ENCODE peak calls at places on chromosome 4, in four cellular contexts. S is choroid plexus epithelial cell, H is foreskin fibroblast, J is GM23338. B is an unnamed sample.

GRCh38 chr4:69707807-69708206 is 52.6 kb downstream of the SULT1B1 start:
- DNase-seq in J (no peak), S (no peak), H (no peak), B (no peak)

GRCh38 chr4:118388621-118389020 is 35.8 kb upstream of the PRSS12 start:
- DNase-seq in S (no peak), H (no peak), J (no peak), B (no peak)

GRCh38 chr4:94711635-94712034 is 46.1 kb upstream of the BMPR1B start:
- DNase-seq in J (no peak), S (peak; percentile 18), H (no peak), B (no peak)

GRCh38 chr4:4673070-4673469 is 131.2 kb upstream of the STX18 start:
- DNase-seq in S (no peak), J (peak; percentile 99), H (no peak), B (peak; percentile 44)

GRCh38 chr4:24686866-24687672 is 102.7 kb upstream of the DHX15 start:
- DNase-seq in J (peak; percentile 78), H (peak; percentile 2), S (peak; percentile 26), B (peak; percentile 11)

GRCh38 chr4:15901996-15902395 is 36.5 kb downstream of the FGFBP1 start:
- DNase-seq in J (no peak), H (no peak), S (no peak), B (no peak)

GRCh38 chr4:70778888-70779422 is 57.2 kb downstream of the RUFY3 start:
- DNase-seq in H (no peak), S (peak; percentile 90), J (no peak), B (peak; percentile 55)

GRCh38 chr4:6633091-6633906 is 7.2 kb upstream of the MRFAP1 start:
- DNase-seq in H (no peak), S (peak; percentile 75), J (peak; percentile 34), B (peak; percentile 80)

GRCh38 chr4:74217365-74217764 is 59.4 kb downstream of the MTHFD2L start:
- DNase-seq in J (no peak), S (peak; percentile 69), H (no peak), B (peak; percentile 50)

DNA sequence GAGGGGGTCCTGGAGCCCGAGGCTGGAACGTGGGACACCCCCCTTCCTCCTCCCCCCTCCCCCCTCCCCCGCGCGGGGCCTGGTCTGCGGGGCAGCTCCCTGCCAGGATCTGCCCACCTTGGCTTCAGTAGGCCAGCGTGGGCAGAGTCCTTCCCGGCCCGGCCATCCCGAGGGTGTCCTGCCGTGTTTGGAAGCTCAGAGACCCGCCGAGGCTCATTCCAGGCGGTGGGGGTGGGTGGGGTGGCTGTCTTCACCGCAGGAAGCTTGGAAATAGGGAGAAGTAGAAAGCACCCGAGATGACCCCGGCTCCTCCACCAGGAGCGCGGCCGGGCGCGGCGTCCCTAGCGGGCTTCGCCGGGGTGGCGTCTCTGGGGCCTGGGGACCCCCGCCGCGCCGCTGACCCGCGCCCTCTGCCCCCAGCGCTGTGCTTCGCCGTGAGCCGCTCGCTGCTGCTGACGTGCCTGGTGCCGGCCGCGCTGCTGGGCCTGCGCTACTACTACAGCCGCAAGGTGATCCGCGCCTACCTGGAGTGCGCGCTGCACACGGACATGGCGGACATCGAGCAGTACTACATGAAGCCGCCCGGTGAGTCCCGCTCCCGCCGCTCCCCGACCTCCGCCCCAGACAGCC is 1.6 kb downstream of the NAT8L start:
- DNase-seq in H (no peak), J (peak; percentile 84), S (no peak), B (no peak)
- H3K4me3 ChIP-seq in H (no peak overlapping the region), J (peak overlapping the region; percentile 54), S (no peak overlapping the region), B (no peak overlapping the region)

GRCh38 chr4:44928785-44929184 is 202.4 kb upstream of the GNPDA2 start:
- DNase-seq in S (no peak), H (no peak), J (no peak), B (no peak)

GRCh38 chr4:44931720-44932119 is 205.4 kb upstream of the GNPDA2 start:
- DNase-seq in J (no peak), S (no peak), H (no peak), B (no peak)

GRCh38 chr4:44928062-44928380 is 201.7 kb upstream of the GNPDA2 start:
- DNase-seq in H (no peak), S (no peak), J (no peak), B (no peak)

DNA sequence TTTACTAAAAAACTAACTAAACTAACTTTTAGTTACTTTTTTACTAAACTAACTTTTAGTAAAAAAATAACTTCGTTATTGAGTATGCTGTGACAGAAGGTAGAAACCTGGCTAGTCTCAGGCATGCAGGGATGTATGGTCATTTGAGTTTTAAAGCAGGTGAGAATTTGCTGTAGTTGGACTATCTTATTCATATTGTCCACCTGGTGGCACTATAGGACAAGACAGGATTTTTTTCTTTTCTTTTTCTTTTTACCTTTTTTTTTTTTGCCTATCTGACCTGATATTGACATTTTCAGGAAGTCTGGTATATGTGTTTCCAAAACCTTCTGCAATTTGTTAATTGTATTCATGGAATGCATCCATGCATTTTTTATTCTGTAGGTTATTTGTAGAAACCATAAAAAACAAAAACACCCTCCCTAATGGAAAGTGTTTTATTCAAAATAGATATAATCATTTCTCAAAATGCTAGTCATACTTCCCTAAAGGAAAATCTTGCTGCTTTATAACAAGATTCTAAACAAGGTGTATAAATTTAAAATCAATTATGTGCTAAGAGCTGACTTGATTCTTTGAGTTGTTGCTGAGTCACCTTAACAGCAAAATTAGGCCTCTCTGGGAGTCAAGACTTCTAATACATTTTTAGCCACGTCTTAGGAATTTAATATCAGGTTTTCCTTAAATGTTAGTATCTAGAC is 201.2 kb upstream of the GNPDA2 start:
- DNase-seq in J (peak; percentile 76), S (peak; percentile 59), H (no peak), B (peak; percentile 54)
- TF ChIP-seq CTCF in J (peak; percentile 62), S (peak; percentile 58), H (peak; percentile 14), B (peak; percentile 49)

DNA sequence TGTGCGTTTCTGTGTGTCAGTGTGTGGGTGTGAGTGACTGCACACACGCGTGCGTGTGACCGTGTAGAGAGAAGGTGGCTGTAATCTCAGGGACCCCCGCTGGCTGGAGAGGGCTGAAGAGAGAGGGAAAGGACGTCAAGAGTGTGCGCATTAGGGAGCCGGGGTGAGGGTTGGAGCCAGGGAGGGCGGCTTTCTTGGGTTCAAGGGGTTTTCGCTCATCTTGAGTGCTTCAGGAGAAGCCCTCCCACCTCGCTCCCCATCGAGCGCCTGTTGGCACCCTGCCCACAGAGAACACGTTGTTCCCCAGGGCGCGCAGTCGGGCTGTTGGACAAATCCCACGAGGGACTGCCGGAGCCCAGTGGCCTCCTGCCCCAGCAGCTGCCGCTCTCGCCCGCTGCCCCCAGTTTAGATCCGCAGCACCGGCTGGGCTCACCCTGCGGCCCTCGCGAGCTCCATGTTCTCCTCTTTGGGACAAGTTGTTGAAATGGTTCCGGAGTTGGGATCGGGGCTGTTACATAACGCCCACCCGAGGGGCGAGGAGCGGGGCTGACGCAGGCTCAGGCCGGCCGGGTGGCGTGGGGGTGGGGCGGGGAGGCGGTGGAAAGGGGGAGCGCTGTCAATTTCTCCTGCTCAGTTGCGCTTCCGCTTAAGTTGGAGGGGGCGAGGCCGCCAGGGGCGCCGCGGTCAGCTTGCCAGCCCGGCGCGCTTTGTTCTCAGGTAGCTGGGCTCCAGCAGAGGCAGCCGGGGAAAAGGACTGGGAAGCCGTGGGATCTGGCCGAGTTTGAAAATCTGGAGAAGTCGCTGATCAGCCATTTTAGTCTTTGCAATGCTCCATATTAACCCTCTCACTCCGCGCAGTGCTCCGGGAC is 1.6 kb downstream of the GRIA2 start:
- DNase-seq in S (no peak), J (peak; percentile 88), H (no peak), B (no peak)
- H3K4me3 ChIP-seq in S (peak overlapping the region; percentile 46), J (peak overlapping the region; percentile 77), H (peak overlapping the region; percentile 62), B (peak overlapping the region; percentile 42)

DNA sequence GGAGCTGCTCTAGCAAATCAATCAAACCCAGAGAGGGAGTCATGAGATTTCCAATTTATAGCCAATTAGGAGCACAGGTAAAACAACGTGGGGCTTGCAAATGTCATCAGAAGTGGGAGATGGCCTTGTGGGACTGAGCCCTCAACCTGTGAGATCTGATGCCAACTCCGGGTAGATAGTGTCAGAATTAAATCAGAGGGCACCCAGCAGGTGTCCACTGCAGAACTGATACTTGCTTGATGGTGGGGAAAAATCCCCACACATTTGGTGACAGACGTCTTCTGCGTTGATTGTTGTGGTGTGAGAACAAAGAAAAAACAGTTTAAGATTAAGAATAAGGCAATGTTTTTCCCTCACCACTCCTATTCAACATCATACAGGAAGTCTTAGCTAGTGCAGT is 1402.8 kb downstream of the RAPGEF2 start:
- DNase-seq in H (no peak), S (no peak), J (no peak), B (no peak)
- TF ChIP-seq CTCF in H (no peak), S (no peak), J (no peak), B (no peak)

GRCh38 chr4:36241771-36242170 is 2.5 kb downstream of the ARAP2 start:
- DNase-seq in S (no peak), J (no peak), H (no peak), B (no peak)
- H3K4me3 ChIP-seq in S (no peak overlapping the region), J (no peak overlapping the region), H (no peak overlapping the region), B (no peak overlapping the region)